ENCODE peak calls at places on chromosomes 7 and 10, in five cellular contexts. Z, P, I, D and A are unnamed samples.

GRCh38 chr7:155483868-155484325 is 26.0 kb downstream of the EN2 start:
- DNase-seq in Z (peak; percentile 23), P (peak; percentile 88), I (no peak), D (no peak), A (no peak)

GRCh38 chr10:22737587-22737986 is 23.2 kb upstream of the PIP4K2A start:
- DNase-seq in Z (peak; percentile 66), P (peak; percentile 67), I (no peak), D (no peak), A (no peak)

GRCh38 chr7:2120841-2121830 is 111.6 kb downstream of the MAD1L1 start:
- DNase-seq in Z (no peak), P (no peak), I (no peak), D (no peak), A (no peak)

GRCh38 chr7:41046221-41046761 is 656.6 kb downstream of the INHBA start:
- DNase-seq in Z (no peak), P (peak; percentile 84), I (no peak), D (no peak), A (no peak)

GRCh38 chr7:18831381-18831901 is 286.0 kb downstream of the TWIST1 start:
- DNase-seq in Z (no peak), P (no peak), I (no peak), D (no peak), A (no peak)

GRCh38 chr7:87231243-87231642 is 11.7 kb upstream of the TMEM243 start:
- DNase-seq in Z (peak; percentile 61), P (no peak), I (no peak), D (no peak), A (no peak)

GRCh38 chr10:987635-987905 is 664 bp upstream of the GTPBP4 start:
- DNase-seq in Z (no peak), P (peak; percentile 21), I (no peak), D (no peak), A (no peak)

GRCh38 chr7:83738436-83738835 is 89.5 kb upstream of the SEMA3E start:
- DNase-seq in Z (no peak), P (no peak), I (no peak), D (no peak), A (no peak)

GRCh38 chr10:93215312-93215711 is 141.6 kb downstream of the CYP26A1 start:
- DNase-seq in Z (no peak), P (no peak), I (no peak), D (no peak), A (no peak)

GRCh38 chr7:26553128-26553527 is 261.5 kb downstream of the SNX10 start:
- DNase-seq in Z (no peak), P (no peak), I (no peak), D (no peak), A (no peak)

GRCh38 chr10:11403116-11403515 is 208.3 kb downstream of the USP6NL start:
- DNase-seq in Z (no peak), P (no peak), I (peak; percentile 61), D (peak; percentile 59), A (peak; percentile 65)

GRCh38 chr7:155591055-155591750 is 44.8 kb upstream of the CNPY1 start:
- DNase-seq in Z (no peak), P (no peak), I (no peak), D (no peak), A (no peak)

GRCh38 chr10:3806603-3807002 is 21.6 kb upstream of the KLF6 start:
- DNase-seq in Z (peak; percentile 79), P (peak; percentile 83), I (no peak), D (no peak), A (no peak)

GRCh38 chr10:103763374-103764202 is 91.8 kb downstream of the SH3PXD2A start:
- DNase-seq in Z (no peak), P (no peak), I (no peak), D (no peak), A (no peak)

GRCh38 chr10:29858352-29859267 is 200.8 kb downstream of the JCAD start:
- DNase-seq in Z (peak; percentile 79), P (peak; percentile 82), I (no peak), D (no peak), A (no peak)

GRCh38 chr7:158828343-158829020 is 827 bp downstream of the ESYT2 start:
- DNase-seq in Z (peak; percentile 19), P (peak; percentile 42), I (peak; percentile 8), D (peak; percentile 23), A (no peak)